ENCODE peak calls at places on chromosomes 6 and 20, in five cellular contexts. N is heart right ventricle, V is HFFc6, T is left lung, Y is omental fat pad. G is an unnamed sample.

GRCh38 chr6:37058084-37058586 is 52.7 kb downstream of the FGD2 start:
- DNase-seq in N (no peak), Y (no peak), V (peak; percentile 66), T (no peak), G (no peak)

GRCh38 chr6:48016027-48016755 is 94.8 kb downstream of the PTCHD4 start:
- DNase-seq in Y (no peak), V (no peak), N (no peak), T (no peak), G (no peak)

GRCh38 chr6:47545223-47545622 is 67.6 kb downstream of the CD2AP start:
- DNase-seq in N (no peak), V (no peak), Y (no peak), T (no peak), G (no peak)

GRCh38 chr20:1820137-1821074 is 74.8 kb upstream of the SIRPA start:
- DNase-seq in V (peak; percentile 70), N (no peak), Y (no peak), T (peak; percentile 78), G (no peak)

GRCh38 chr6:148177589-148178233 is 164.9 kb upstream of the SASH1 start:
- DNase-seq in V (peak; percentile 34), N (peak; percentile 71), Y (peak; percentile 86), T (peak; percentile 50), G (no peak)

GRCh38 chr20:62822788-62823651 is 6.2 kb downstream of the COL9A3 start:
- DNase-seq in T (no peak), N (no peak), V (no peak), Y (no peak), G (peak; percentile 84)

GRCh38 chr20:16064991-16065707 is 508.1 kb downstream of the KIF16B start:
- DNase-seq in T (no peak), Y (no peak), N (no peak), V (no peak), G (no peak)

GRCh38 chr6:42841844-42842584 is 37.4 kb upstream of the RPL7L1 start:
- DNase-seq in Y (no peak), T (no peak), V (no peak), N (no peak), G (no peak)

GRCh38 chr6:166509193-166509592 is 77.3 kb downstream of the RAMACL start:
- DNase-seq in T (no peak), Y (no peak), N (no peak), V (no peak), G (no peak)

GRCh38 chr6:161169060-161169459 is 104.8 kb downstream of the AGPAT4 start:
- DNase-seq in Y (no peak), N (no peak), V (no peak), T (no peak), G (no peak)

GRCh38 chr6:42411431-42411830 is 40.3 kb downstream of the TRERF1 start:
- DNase-seq in V (no peak), N (no peak), Y (no peak), T (no peak), G (no peak)

GRCh38 chr6:30981942-30982772 is 1.4 kb upstream of the MUC21 start:
- DNase-seq in N (peak; percentile 15), T (peak; percentile 48), V (peak; percentile 48), Y (no peak), G (no peak)
- TF ChIP-seq CTCF in N (peak; percentile 1), T (peak; percentile 32), V (peak; percentile 25), Y (no peak), G (no peak)

DNA sequence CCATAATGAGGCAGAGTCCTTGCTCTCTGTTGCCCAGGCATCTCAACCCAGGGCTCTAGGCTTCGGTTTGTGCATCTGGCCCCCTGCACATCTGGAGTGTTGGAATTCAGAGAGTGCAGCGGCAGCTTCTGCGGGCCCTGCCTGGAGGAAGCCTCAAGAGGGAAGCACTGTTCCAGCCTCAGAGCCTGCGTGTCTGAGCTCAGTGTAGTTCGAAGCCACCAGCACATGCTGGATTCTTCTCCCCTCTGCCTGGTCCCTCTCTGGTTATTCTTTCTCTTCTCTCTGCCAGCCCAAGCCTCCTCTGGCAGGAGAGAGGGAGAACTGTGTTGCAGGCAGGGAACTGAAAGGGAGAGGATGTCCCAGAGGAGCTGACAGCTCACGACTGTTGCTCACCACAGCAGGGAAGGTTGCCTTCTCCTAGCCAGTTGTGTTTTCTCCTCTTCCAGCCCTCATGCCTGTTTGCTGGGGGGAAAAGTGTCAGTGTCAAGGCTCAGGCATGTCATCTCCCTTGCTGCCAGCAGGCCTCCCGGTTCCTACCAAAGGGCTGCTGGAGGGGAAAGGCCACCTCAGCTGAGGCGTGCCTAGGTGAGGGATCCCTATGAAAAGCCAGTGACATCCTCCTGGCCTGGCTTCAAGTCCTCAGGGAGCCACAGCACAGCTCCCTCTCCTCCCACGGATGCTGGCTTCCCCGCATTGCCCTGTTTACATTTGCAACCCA is 126.0 kb upstream of the LRFN2 start:
- DNase-seq in T (no peak), V (no peak), N (no peak), Y (no peak), G (no peak)
- TF ChIP-seq CTCF in T (no peak), V (peak; percentile 28), N (no peak), Y (no peak), G (no peak)

GRCh38 chr6:160040527-160041264 is 71.8 kb downstream of the IGF2R start:
- DNase-seq in Y (no peak), T (no peak), V (no peak), N (no peak), G (no peak)
- TF ChIP-seq CTCF in Y (no peak), T (no peak), V (no peak), N (no peak), G (no peak)

DNA sequence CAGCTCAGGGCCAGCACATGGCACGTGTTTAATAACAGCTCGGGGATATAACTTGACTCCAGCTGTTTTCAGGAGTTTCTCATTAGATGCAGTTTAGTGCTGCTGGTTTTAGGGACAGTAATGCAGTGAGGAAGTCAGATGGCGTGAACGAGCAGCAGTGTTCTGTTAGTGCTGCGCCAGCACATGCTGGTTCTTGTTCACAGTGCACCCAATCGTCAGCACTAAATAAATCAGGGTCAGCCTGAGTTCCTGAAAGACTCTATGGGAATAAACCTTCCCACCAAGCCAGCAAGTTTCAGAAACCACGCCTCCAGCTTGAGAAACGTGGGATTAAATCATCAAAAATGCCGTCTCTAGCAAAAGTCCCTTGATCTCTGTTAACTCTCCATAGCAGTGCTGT is 235.9 kb upstream of the SUPT3H start:
- DNase-seq in N (peak; percentile 38), V (peak; percentile 41), Y (no peak), T (peak; percentile 44), G (no peak)
- TF ChIP-seq CTCF in N (no peak), V (no peak), Y (no peak), T (no peak), G (no peak)

DNA sequence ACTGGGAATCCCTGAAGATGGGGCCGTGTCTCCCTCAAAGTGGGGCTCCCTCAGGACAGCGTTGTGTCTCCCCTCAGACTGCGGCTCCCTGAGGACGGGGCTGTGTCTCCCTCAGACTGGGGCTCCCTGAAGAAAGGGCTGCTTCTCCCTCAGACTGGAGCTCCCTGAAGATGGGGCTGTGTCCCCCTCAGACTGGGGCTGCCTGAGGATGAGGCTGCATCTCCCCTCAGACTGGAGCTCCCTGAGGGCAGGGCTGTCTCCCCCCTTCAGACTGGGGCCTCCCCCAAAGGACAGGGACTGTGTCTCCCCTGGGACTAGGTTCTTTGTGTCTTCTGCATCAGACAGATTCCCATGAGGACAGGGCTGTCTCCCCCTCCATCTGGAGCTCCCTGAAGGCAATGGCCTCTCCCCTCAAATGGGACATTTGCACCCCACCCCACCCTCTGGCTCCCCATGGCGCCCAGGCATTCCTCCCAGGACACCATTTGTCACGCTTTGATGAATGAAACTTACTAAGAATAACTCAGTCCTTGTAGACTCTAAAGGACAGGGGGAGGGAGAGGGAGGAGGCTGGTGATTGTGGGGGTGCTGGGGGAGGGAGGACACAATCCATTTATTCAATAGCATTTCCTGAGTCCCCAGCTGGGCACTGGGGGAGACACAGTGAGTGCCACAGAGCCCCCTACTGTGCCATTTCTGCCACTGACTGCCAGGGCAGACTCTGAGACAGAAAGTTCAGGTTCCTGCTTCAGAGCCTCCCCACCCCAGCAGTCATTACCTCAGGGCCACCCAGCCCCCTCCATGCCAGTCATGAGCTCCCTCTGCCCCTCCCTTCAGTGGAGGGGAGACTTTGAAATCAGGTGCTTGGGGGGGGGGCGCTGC is 122.4 kb downstream of the MRPL14 start:
- DNase-seq in N (peak; percentile 48), V (no peak), T (peak; percentile 32), Y (no peak), G (peak; percentile 36)
- TF ChIP-seq CTCF in N (peak; percentile 30), V (peak; percentile 57), T (no peak), Y (no peak), G (peak; percentile 67)

GRCh38 chr6:3294396-3294795 is 35.6 kb downstream of the PSMG4 start:
- DNase-seq in V (no peak), T (no peak), Y (no peak), N (no peak), G (no peak)
- TF ChIP-seq CTCF in V (no peak), T (no peak), Y (no peak), N (no peak), G (no peak)

DNA sequence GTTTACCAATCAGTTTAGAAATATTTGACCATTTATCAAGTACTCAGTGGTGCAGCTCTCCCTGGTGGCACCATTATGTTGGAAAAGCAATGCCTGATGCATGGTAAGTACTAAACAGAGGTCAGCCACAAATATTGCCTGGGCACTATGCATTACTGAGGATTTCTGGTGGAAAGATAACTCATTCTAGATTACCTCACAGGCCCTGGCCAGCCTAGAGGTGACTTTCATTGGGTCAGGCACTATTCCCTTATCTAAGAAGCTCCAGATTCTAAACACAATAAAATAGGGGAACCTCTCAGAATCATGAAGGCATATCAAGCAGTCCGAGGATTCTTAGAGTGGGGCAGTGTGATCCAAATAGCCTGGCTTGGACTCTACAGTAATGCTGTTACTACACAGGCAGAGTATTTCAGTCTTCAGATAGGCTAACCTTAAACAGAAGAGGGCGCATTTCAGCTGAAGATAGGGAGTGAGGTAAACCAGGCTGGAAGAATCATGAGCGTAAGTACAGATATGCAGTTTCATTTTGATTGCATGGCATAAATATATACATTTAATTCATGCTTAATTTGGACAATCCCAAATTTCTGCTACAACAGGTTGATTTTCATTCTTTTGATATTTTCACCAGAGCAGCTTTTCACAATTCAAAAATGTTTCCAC is 12.1 kb downstream of the LGSN start:
- DNase-seq in N (no peak), V (peak; percentile 67), T (no peak), Y (no peak), G (peak; percentile 37)
- TF ChIP-seq CTCF in N (peak; percentile 39), V (peak; percentile 77), T (no peak), Y (no peak), G (peak; percentile 31)

GRCh38 chr20:19019734-19020364 is 192.6 kb upstream of the SLC24A3 start:
- DNase-seq in N (no peak), T (no peak), V (no peak), Y (no peak), G (no peak)
- TF ChIP-seq CTCF in N (no peak), T (no peak), V (no peak), Y (no peak), G (no peak)

DNA sequence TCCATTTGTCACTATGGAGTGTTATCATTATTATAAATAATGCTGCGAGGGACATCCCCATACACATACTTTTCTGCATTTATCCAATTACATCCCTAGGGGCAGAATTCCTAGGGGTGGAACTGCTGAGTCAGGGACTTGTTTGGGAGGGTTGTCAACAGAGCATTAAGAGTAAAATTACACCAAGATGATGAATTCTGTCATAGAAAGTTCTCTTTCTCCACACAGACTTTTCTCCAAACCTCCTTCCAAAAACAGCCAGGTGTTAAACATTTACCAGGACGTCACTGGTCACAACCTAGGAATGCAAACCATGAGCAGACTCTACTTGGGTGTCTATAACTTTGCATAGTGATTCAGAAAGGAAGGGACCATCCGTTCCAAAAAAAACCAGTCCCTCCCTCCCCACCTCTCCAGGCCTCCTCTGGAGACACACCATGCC is 95.5 kb downstream of the PRND start:
- DNase-seq in V (peak; percentile 7), N (no peak), Y (no peak), T (no peak), G (no peak)
- TF ChIP-seq CTCF in V (peak; percentile 60), N (no peak), Y (no peak), T (no peak), G (no peak)